ENCODE peak calls at places on chromosomes 16 and 17, in ten cellular contexts. I, W, A, K, L, C, J, G, E and Q are unnamed samples.

GRCh38 chr17:596763-597644 is 117.6 kb downstream of the VPS53 start:
- DNase-seq in E (peak; percentile 55), G (no peak), L (no peak), I (peak; percentile 74), A (no peak), W (peak; percentile 0), J (no peak), C (no peak), K (no peak), Q (no peak)

GRCh38 chr17:19482571-19482970 is 51.1 kb upstream of the SLC47A1 start:
- DNase-seq in G (no peak), E (peak; percentile 53), W (no peak), A (no peak), K (no peak), J (no peak), I (peak; percentile 76), L (no peak), C (no peak), Q (peak; percentile 2)

GRCh38 chr17:43857141-43857540 is 10.2 kb downstream of the CD300LG start:
- DNase-seq in K (no peak), C (no peak), A (no peak), G (no peak), L (no peak), J (no peak), W (no peak), E (no peak), I (no peak), Q (no peak)

GRCh38 chr17:6455321-6455705 is 11.1 kb downstream of the PIMREG start:
- DNase-seq in C (no peak), A (peak; percentile 60), I (no peak), G (no peak), E (peak; percentile 35), L (peak; percentile 61), W (peak; percentile 63), K (peak; percentile 75), J (peak; percentile 58), Q (no peak)

GRCh38 chr16:5415123-5415522 is 317.5 kb upstream of the EEF2KMT start:
- DNase-seq in W (no peak), C (no peak), J (no peak), E (no peak), I (no peak), K (no peak), G (no peak), L (no peak), A (no peak), Q (no peak)

GRCh38 chr17:17855976-17856375 is 19.2 kb upstream of the SREBF1 start:
- DNase-seq in K (no peak), L (no peak), W (no peak), G (no peak), I (no peak), E (peak; percentile 51), J (no peak), C (no peak), A (no peak), Q (peak; percentile 91)

GRCh38 chr16:2513405-2514332 is at the start of gene ATP6V0C:
- DNase-seq in L (peak; percentile 95), A (peak; percentile 97), K (peak; percentile 97), W (peak; percentile 92), I (peak; percentile 75), E (peak; percentile 91), C (peak; percentile 95), G (peak; percentile 85), J (peak; percentile 93), Q (peak; percentile 96)

GRCh38 chr17:10729334-10730193 is at the start of gene TMEM220:
- DNase-seq in J (peak; percentile 27), A (peak; percentile 82), E (peak; percentile 84), G (no peak), K (peak; percentile 76), W (no peak), I (peak; percentile 72), L (peak; percentile 30), C (no peak), Q (peak; percentile 89)

GRCh38 chr16:68592466-68593337 is 52.4 kb upstream of the CDH3 start:
- DNase-seq in E (peak; percentile 11), G (no peak), I (no peak), J (peak; percentile 7), C (peak; percentile 9), W (no peak), A (no peak), K (no peak), L (no peak), Q (no peak)

GRCh38 chr17:7632492-7632894 is 2.6 kb downstream of the SHBG start:
- DNase-seq in K (peak; percentile 37), W (no peak), C (peak; percentile 19), L (peak; percentile 54), A (peak; percentile 31), G (no peak), J (no peak), E (peak; percentile 76), I (peak; percentile 73), Q (no peak)

GRCh38 chr16:3020604-3021448 is 658 bp downstream of the TNFRSF12A start:
- DNase-seq in E (peak; percentile 89), L (no peak), I (peak; percentile 81), C (peak; percentile 57), J (no peak), K (peak; percentile 73), A (peak; percentile 78), W (no peak), G (no peak), Q (peak; percentile 63)

GRCh38 chr17:49519781-49520180 is 24.7 kb downstream of the NGFR start:
- DNase-seq in E (no peak), W (no peak), C (no peak), J (no peak), I (no peak), K (no peak), A (no peak), G (peak; percentile 35), L (no peak), Q (peak; percentile 35)

GRCh38 chr17:42848093-42848492 is 2.9 kb upstream of the AOC3 start:
- DNase-seq in K (no peak), I (no peak), A (no peak), E (no peak), J (no peak), G (no peak), C (no peak), L (no peak), W (no peak), Q (no peak)

GRCh38 chr17:69287168-69287567 is 39.8 kb downstream of the ABCA5 start:
- DNase-seq in W (no peak), L (no peak), C (no peak), J (no peak), K (no peak), E (no peak), A (no peak), G (no peak), I (peak; percentile 2), Q (no peak)

GRCh38 chr16:80705596-80705995 is 98.8 kb downstream of the CDYL2 start:
- DNase-seq in J (no peak), K (no peak), C (no peak), E (no peak), G (no peak), A (no peak), L (no peak), W (no peak), I (no peak), Q (no peak)

GRCh38 chr17:65856865-65857264 is 295.4 kb upstream of the AXIN2 start:
- DNase-seq in J (no peak), G (no peak), K (no peak), C (no peak), I (peak; percentile 22), E (peak; percentile 14), W (no peak), L (no peak), A (no peak), Q (no peak)

GRCh38 chr17:27518750-27519521 is 62.7 kb downstream of the KSR1 start:
- DNase-seq in W (no peak), L (no peak), K (no peak), E (no peak), C (no peak), I (no peak), G (no peak), A (no peak), J (no peak), Q (no peak)